ENCODE peak calls at places on chromosomes 1 and 21, in seven cellular contexts. K is ovary, R is heart left ventricle, G is body of pancreas, Z is IMR-90, W is tibial nerve, L is GM12878. X is an unnamed sample.

GRCh38 chr1:89547563-89548485 is 23.2 kb downstream of the LRRC8B start:
- DNase-seq in G (peak), K (no peak), W (no peak), Z (peak), R (no peak), L (no peak), X (no peak)

GRCh38 chr1:25193151-25193742 is 39.1 kb downstream of the SYF2 start:
- DNase-seq in R (no peak), Z (no peak), W (no peak), L (no peak), G (no peak), K (no peak), X (peak)

GRCh38 chr21:44433791-44434567 is 21.3 kb upstream of the LRRC3 start:
- DNase-seq in R (no peak), G (no peak), K (no peak), W (peak), Z (no peak), L (no peak), X (no peak)

GRCh38 chr21:28193189-28193588 is 799.5 kb downstream of the LTN1 start:
- DNase-seq in K (no peak), W (no peak), G (no peak), R (no peak), L (no peak), Z (no peak), X (no peak)

GRCh38 chr1:33060579-33061083 is 20.3 kb upstream of the AZIN2 start:
- DNase-seq in G (no peak), K (no peak), L (no peak), Z (peak), R (peak), W (peak), X (no peak)

GRCh38 chr1:234610061-234610581 is at the start of gene IRF2BP2:
- DNase-seq in K (peak), G (peak), R (peak), L (no peak), W (peak), Z (peak), X (peak)

GRCh38 chr1:186113454-186113853 is 261.6 kb downstream of the TPR start:
- DNase-seq in R (no peak), K (no peak), Z (no peak), W (no peak), L (no peak), G (no peak), X (no peak)

GRCh38 chr1:167517535-167518330 is 596 bp downstream of the CD247 start:
- DNase-seq in W (no peak), R (no peak), K (no peak), G (no peak), Z (no peak), L (no peak), X (peak)

GRCh38 chr1:30376054-30376453 is 347.3 kb downstream of the MATN1 start:
- DNase-seq in W (no peak), K (no peak), L (no peak), Z (no peak), G (no peak), R (no peak), X (no peak)

GRCh38 chr1:240190881-240191385 is 99.2 kb downstream of the FMN2 start:
- DNase-seq in R (no peak), G (no peak), K (peak), W (no peak), L (no peak), Z (peak), X (no peak)

GRCh38 chr1:32887623-32888022 is 1.3 kb downstream of the HPCA start:
- DNase-seq in G (no peak), R (no peak), Z (no peak), W (no peak), K (no peak), L (no peak), X (no peak)

GRCh38 chr1:214476229-214476957 is 75.0 kb downstream of the PTPN14 start:
- DNase-seq in L (no peak), R (peak), W (no peak), G (no peak), Z (no peak), K (no peak), X (no peak)

GRCh38 chr1:209648931-209649776 is 3.1 kb downstream of the LAMB3 start:
- DNase-seq in G (no peak), W (no peak), L (no peak), R (no peak), Z (peak), K (no peak), X (no peak)

GRCh38 chr1:197451424-197451823 is 183.4 kb downstream of the CRB1 start:
- DNase-seq in G (no peak), Z (peak), K (no peak), W (no peak), L (no peak), R (no peak), X (no peak)

GRCh38 chr1:216456682-216457081 is 33.4 kb upstream of the USH2A start:
- DNase-seq in R (no peak), K (no peak), L (no peak), W (no peak), Z (peak), G (no peak), X (no peak)

GRCh38 chr1:1968767-1969504 is 34.6 kb downstream of the CFAP74 start:
- DNase-seq in W (no peak), G (no peak), K (no peak), L (no peak), Z (no peak), R (no peak), X (no peak)

GRCh38 chr21:14707265-14708020 is 161.3 kb upstream of the SAMSN1 start:
- DNase-seq in K (no peak), W (no peak), Z (no peak), G (no peak), L (no peak), R (no peak), X (no peak)

GRCh38 chr1:209926045-209926444 is 12.0 kb upstream of the SYT14 start:
- DNase-seq in R (no peak), G (no peak), Z (peak), L (no peak), K (no peak), W (no peak), X (no peak)

GRCh38 chr1:234925440-234926251 is 203.0 kb downstream of the TOMM20 start:
- DNase-seq in K (no peak), G (no peak), R (no peak), Z (peak), W (no peak), L (peak), X (no peak)

GRCh38 chr1:161973924-161974845 is 49.5 kb downstream of the OLFML2B start:
- DNase-seq in K (no peak), R (peak), L (no peak), G (no peak), Z (no peak), W (no peak), X (no peak)

GRCh38 chr1:35568975-35569395 is 4.1 kb upstream of the TFAP2E start:
- DNase-seq in W (no peak), L (no peak), R (no peak), G (peak), K (no peak), Z (peak), X (peak)

GRCh38 chr1:153375511-153375910 is at the start of gene S100A12:
- DNase-seq in G (no peak), Z (peak), L (no peak), K (no peak), R (no peak), W (no peak), X (no peak)

GRCh38 chr1:22442212-22442894 is 9.3 kb upstream of the ZBTB40 start:
- DNase-seq in G (no peak), Z (no peak), K (no peak), L (no peak), R (no peak), W (no peak), X (no peak)

GRCh38 chr1:159266832-159267231 is 35.3 kb upstream of the FCER1A start:
- DNase-seq in R (no peak), G (no peak), K (no peak), W (no peak), L (no peak), Z (no peak), X (no peak)

GRCh38 chr1:68111804-68112436 is 61.5 kb upstream of the DIRAS3 start:
- DNase-seq in R (peak), G (peak), Z (peak), W (peak), K (peak), L (no peak), X (peak)

GRCh38 chr1:151472852-151473731 is 13.8 kb upstream of the POGZ start:
- DNase-seq in L (no peak), G (peak), Z (peak), W (no peak), K (peak), R (peak), X (peak)

GRCh38 chr1:60695633-60696032 is 386.7 kb upstream of the NFIA start:
- DNase-seq in Z (no peak), R (peak), K (no peak), G (no peak), W (no peak), L (no peak), X (no peak)

GRCh38 chr21:38984982-38985422 is 179.3 kb downstream of the ETS2 start:
- DNase-seq in L (no peak), G (no peak), W (no peak), K (peak), R (no peak), Z (peak), X (no peak)

GRCh38 chr1:92792340-92792782 is 7.5 kb upstream of the EVI5 start:
- DNase-seq in K (no peak), W (no peak), R (no peak), Z (no peak), L (no peak), G (no peak), X (no peak)

GRCh38 chr1:71311396-71311795 is 230.6 kb upstream of the ZRANB2 start:
- DNase-seq in K (no peak), R (no peak), L (no peak), G (no peak), Z (no peak), W (no peak), X (no peak)

GRCh38 chr1:43367026-43367903 is 546 bp downstream of the ELOVL1 start:
- DNase-seq in K (peak), L (no peak), R (no peak), Z (no peak), G (peak), W (no peak), X (peak)

GRCh38 chr1:228986093-228986904 is 251.0 kb downstream of the RHOU start:
- DNase-seq in K (peak), G (peak), R (peak), Z (peak), L (no peak), W (no peak), X (no peak)

GRCh38 chr1:113978863-113979702 is at the start of gene OLFML3:
- DNase-seq in G (peak), R (peak), W (peak), L (peak), Z (peak), K (peak), X (peak)

DNA sequence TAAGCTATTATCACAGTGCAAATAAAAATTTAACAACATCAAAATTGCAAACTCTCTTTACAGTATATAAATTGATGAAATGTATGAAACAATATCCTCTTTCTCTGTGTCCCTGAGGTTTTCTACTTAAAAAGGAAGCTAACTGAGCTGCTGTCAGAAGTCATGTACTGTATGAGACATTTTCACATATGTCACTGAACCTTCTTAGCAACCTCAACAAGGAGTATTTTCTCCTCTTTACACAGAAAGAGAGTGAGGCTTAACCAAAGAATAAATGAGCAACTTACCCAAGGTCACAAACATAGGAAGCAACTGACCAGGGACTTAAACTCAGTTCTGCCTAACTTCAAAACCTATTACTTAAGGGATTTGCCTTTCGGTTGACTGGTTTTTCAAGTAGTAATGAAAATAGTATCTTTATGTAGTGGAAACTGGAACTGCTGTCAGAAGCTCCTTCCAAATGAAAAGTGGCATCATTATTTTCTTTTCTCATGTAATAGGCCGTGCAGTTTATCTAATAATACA is 288.9 kb downstream of the LRRIQ3 start:
- DNase-seq in Z (no peak), L (no peak), W (no peak), G (no peak), K (no peak), R (no peak), X (no peak)
- TF ChIP-seq POLR2A in Z (no peak), L (no peak), W (no peak), G (no peak), K (no peak), R (no peak), X (no peak)

GRCh38 chr21:24844672-24845071 is 762.6 kb downstream of the MRPL39 start:
- DNase-seq in R (peak), Z (peak), G (no peak), W (no peak), K (no peak), L (no peak), X (no peak)
- TF ChIP-seq CTCF in R (no peak), Z (no peak), G (no peak), W (no peak), K (no peak), L (no peak), X (no peak)

GRCh38 chr1:91624331-91624730 is 123.7 kb downstream of the CDC7 start:
- DNase-seq in Z (no peak), R (no peak), K (no peak), W (no peak), L (no peak), G (no peak), X (no peak)

GRCh38 chr1:91621360-91621759 is 120.7 kb downstream of the CDC7 start:
- DNase-seq in K (no peak), Z (no peak), W (no peak), R (no peak), G (no peak), L (no peak), X (no peak)

GRCh38 chr1:91622586-91622985 is 121.9 kb downstream of the CDC7 start:
- DNase-seq in K (peak), G (peak), Z (no peak), W (peak), R (peak), L (no peak), X (peak)

GRCh38 chr1:91621907-91622306 is 121.3 kb downstream of the CDC7 start:
- DNase-seq in K (no peak), W (no peak), Z (no peak), G (no peak), R (no peak), L (no peak), X (no peak)

DNA sequence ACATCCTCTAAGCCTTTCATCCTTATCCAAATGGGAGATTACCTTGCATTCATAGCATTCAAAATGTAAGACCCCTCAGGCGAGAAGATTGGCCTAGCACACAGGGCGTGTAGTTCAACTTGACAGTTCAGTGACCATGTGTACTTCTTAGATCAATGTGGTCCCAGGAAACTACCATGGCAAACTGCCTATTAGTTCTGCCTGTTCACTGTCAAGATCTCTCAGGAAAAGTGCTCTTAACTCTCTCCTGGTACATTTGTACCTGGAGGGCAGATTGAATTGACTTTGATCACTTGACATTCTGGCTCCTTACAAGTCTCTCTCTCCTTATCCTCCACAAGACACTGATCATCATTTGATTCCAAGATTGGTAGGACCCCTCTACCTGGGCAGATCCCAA is 122.4 kb downstream of the CDC7 start:
- DNase-seq in W (no peak), G (no peak), R (no peak), L (no peak), K (no peak), Z (no peak), X (no peak)
- TF ChIP-seq POLR2A in W (no peak), G (no peak), R (no peak), L (no peak), K (no peak), Z (no peak), X (no peak)

GRCh38 chr1:150186789-150187559 is 37.3 kb downstream of the PLEKHO1 start:
- DNase-seq in K (no peak), L (no peak), R (no peak), Z (peak), W (no peak), G (no peak), X (no peak)
- TF ChIP-seq CTCF in K (peak), L (peak), R (peak), Z (peak), W (peak), G (peak), X (peak)

X was measured in Peyer's patch.